ENCODE peak calls at places on chromosomes 2 and 18, in six cellular contexts. X is mammary epithelial cell, W is AG04450, Y is epithelial cell of esophagus, Q is astrocyte of the spinal cord, G is psoas muscle. K is an unnamed sample.

GRCh38 chr2:231457101-231457500 is 7.2 kb downstream of the NCL start:
- DNase-seq in X (no peak), W (no peak), Y (no peak), Q (no peak), G (no peak), K (no peak)

GRCh38 chr18:27579364-27579763 is 394.3 kb upstream of the CHST9 start:
- DNase-seq in X (no peak), W (no peak), Y (no peak), Q (no peak), G (no peak), K (no peak)

GRCh38 chr2:40639294-40639693 is 187.4 kb upstream of the SLC8A1 start:
- DNase-seq in X (no peak), W (no peak), Y (no peak), Q (no peak), G (peak; percentile 48), K (no peak)

GRCh38 chr2:240626531-240627300 is 1.4 kb downstream of the GPR35 start:
- DNase-seq in X (no peak), W (no peak), Y (no peak), Q (no peak), G (peak; percentile 54), K (no peak)

GRCh38 chr18:45328762-45329161 is 286.5 kb upstream of the SLC14A2 start:
- DNase-seq in X (no peak), W (no peak), Y (no peak), Q (no peak), G (no peak), K (no peak)

GRCh38 chr2:57850415-57851130 is 196.0 kb upstream of the VRK2 start:
- DNase-seq in X (no peak), W (no peak), Y (no peak), Q (no peak), G (peak; percentile 41), K (no peak)

GRCh38 chr2:6866239-6866745 is 585 bp upstream of the CMPK2 start:
- DNase-seq in X (peak; percentile 37), W (no peak), Y (peak; percentile 47), Q (peak; percentile 23), G (no peak), K (peak; percentile 75)

GRCh38 chr18:48915621-48916425 is 34.9 kb downstream of the SMAD7 start:
- DNase-seq in X (no peak), W (no peak), Y (no peak), Q (no peak), G (no peak), K (no peak)

GRCh38 chr2:23123686-23124085 is 261.3 kb upstream of the KLHL29 start:
- DNase-seq in X (no peak), W (no peak), Y (no peak), Q (no peak), G (no peak), K (no peak)

GRCh38 chr2:55419514-55420243 is at the start of gene CCDC88A:
- DNase-seq in X (peak; percentile 97), W (peak; percentile 96), Y (peak; percentile 99), Q (peak; percentile 99), G (peak; percentile 98), K (peak; percentile 91)
- TF ChIP-seq CTCF in X (no peak), W (peak; percentile 41), Y (no peak), Q (peak; percentile 24), G (peak; percentile 30), K (no peak)

GRCh38 chr2:169276045-169276444 is 86.3 kb downstream of the LRP2 start:
- DNase-seq in X (peak; percentile 7), W (no peak), Y (peak; percentile 31), Q (no peak), G (no peak), K (no peak)
- TF ChIP-seq CTCF in X (peak; percentile 47), W (no peak), Y (peak; percentile 59), Q (peak; percentile 25), G (no peak), K (no peak)

DNA sequence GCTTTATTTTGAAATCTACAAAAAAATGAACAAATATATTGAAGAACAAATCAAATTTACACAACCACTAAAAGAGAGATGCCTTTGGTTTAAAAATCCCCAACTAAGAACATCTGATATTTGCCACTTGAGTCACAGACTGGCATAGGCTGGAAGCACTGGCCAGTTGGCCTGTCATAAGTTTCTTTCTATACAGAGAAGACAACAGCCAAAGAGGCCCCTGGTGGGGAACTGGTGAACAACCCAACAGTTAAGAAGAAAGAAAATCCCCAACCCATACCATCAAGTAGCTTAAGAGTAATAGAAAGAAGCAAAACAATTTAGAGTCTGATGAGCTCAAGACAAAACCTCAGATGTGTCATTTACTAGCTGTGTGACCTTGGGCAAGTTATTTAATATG is 45.5 kb downstream of the OSR1 start:
- DNase-seq in X (peak; percentile 29), W (peak; percentile 4), Y (peak; percentile 39), Q (peak; percentile 43), G (no peak), K (peak; percentile 16)
- TF ChIP-seq CTCF in X (peak; percentile 42), W (peak; percentile 56), Y (peak; percentile 25), Q (peak; percentile 54), G (peak; percentile 25), K (no peak)

DNA sequence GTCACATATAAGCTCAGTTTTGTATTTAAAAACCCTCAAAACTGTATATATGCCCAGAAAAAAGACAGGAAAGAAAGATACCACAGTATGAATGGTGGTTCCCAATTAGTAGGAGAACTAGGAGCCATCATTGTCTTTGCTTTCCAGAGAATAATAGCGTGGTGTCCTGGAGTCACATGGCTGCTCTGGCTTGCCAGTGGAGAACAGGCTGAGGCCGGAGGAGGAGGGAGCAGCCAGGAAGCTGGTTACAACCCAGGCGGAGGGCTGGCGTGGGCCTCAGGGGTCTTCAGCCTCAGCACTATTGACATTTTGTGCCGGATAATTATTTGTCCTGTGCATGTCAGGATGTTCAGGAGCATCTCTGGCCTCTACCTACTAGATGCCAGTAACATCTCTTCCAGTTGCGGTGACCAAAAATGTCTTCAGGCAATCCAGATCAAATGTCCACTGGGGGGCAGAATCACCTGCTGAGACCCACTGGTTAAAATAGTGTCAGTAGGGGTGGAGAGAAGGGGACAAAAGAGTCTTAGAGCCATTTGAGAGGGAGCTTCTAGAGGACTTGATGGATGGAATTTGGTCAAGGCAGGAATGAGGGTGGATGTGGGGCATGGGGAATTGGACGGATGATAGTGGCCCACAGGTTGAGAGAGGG is 144.8 kb downstream of the AGAP1 start:
- DNase-seq in X (no peak), W (no peak), Y (no peak), Q (no peak), G (peak; percentile 46), K (no peak)
- TF ChIP-seq CTCF in X (peak; percentile 8), W (no peak), Y (no peak), Q (no peak), G (no peak), K (no peak)

GRCh38 chr2:239290618-239291504 is 110.0 kb downstream of the HDAC4 start:
- DNase-seq in X (peak; percentile 62), W (no peak), Y (peak; percentile 86), Q (peak; percentile 72), G (peak; percentile 93), K (no peak)
- TF ChIP-seq CTCF in X (peak; percentile 45), W (peak; percentile 3), Y (peak; percentile 61), Q (peak; percentile 46), G (no peak), K (no peak)

GRCh38 chr18:4181882-4182568 is 273.1 kb downstream of the DLGAP1 start:
- DNase-seq in X (no peak), W (no peak), Y (no peak), Q (no peak), G (no peak), K (no peak)
- TF ChIP-seq CTCF in X (no peak), W (no peak), Y (no peak), Q (no peak), G (no peak), K (no peak)